ENCODE peak calls at places on chromosomes 7 and 10, in four cellular contexts. One of them, this sample, is unnamed.

GRCh38 chr7:57179776-57180415 is 47.7 kb upstream of the ZNF479 start:
- DNase-seq in HepG2: no peak
- DNase-seq in K562: no peak
- DNase-seq in HCT116: no peak
- DNase-seq in this sample: no peak

GRCh38 chr7:100366411-100367250 is 6.7 kb upstream of the PILRA start:
- DNase-seq in HepG2: no peak
- DNase-seq in K562: no peak
- DNase-seq in HCT116: no peak
- DNase-seq in this sample: no peak

GRCh38 chr10:2985729-2986232 is 81.6 kb upstream of the PFKP start:
- DNase-seq in HepG2: no peak
- DNase-seq in K562: no peak
- DNase-seq in HCT116: peak; percentile 73
- DNase-seq in this sample: peak; percentile 30

GRCh38 chr10:116271593-116272496 is 1.2 kb downstream of the GFRA1 start:
- DNase-seq in HepG2: no peak
- DNase-seq in K562: no peak
- DNase-seq in HCT116: no peak
- DNase-seq in this sample: no peak

GRCh38 chr10:42941245-42941644 is 135.6 kb upstream of the RET start:
- DNase-seq in HepG2: no peak
- DNase-seq in K562: no peak
- DNase-seq in HCT116: no peak
- DNase-seq in this sample: no peak

GRCh38 chr10:59708816-59709471 is 706 bp downstream of the SLC16A9 start:
- DNase-seq in HepG2: no peak
- DNase-seq in K562: peak; percentile 18
- DNase-seq in HCT116: no peak
- DNase-seq in this sample: no peak

GRCh38 chr10:129416136-129416530 is 50.9 kb upstream of the MGMT start:
- DNase-seq in HepG2: no peak
- DNase-seq in K562: no peak
- DNase-seq in HCT116: no peak
- DNase-seq in this sample: no peak

GRCh38 chr7:70678621-70679251 is 453.2 kb upstream of the GALNT17 start:
- DNase-seq in HepG2: no peak
- DNase-seq in K562: no peak
- DNase-seq in HCT116: no peak
- DNase-seq in this sample: no peak

GRCh38 chr7:149291036-149291835 is 29.2 kb downstream of the ZNF783 start:
- DNase-seq in HepG2: no peak
- DNase-seq in K562: no peak
- DNase-seq in HCT116: no peak
- DNase-seq in this sample: no peak

GRCh38 chr7:100572949-100573675 is 588 bp downstream of the SAP25 start:
- DNase-seq in HepG2: no peak
- DNase-seq in K562: no peak
- DNase-seq in HCT116: no peak
- DNase-seq in this sample: no peak

GRCh38 chr10:123587110-123587509 is 79.0 kb upstream of the GPR26 start:
- DNase-seq in HepG2: no peak
- DNase-seq in K562: no peak
- DNase-seq in HCT116: no peak
- DNase-seq in this sample: no peak

GRCh38 chr7:70171369-70171768 is 573.1 kb downstream of the AUTS2 start:
- DNase-seq in HepG2: no peak
- DNase-seq in K562: no peak
- DNase-seq in HCT116: no peak
- DNase-seq in this sample: no peak

GRCh38 chr7:36280840-36281812 is 108.5 kb upstream of the ANLN start:
- DNase-seq in HepG2: no peak
- DNase-seq in K562: no peak
- DNase-seq in HCT116: peak; percentile 34
- DNase-seq in this sample: peak; percentile 86

GRCh38 chr10:79324032-79324695 is 23.1 kb upstream of the PPIF start:
- DNase-seq in HepG2: no peak
- DNase-seq in K562: no peak
- DNase-seq in HCT116: no peak
- DNase-seq in this sample: no peak

GRCh38 chr7:128366986-128367385 is 5.5 kb upstream of the PRRT4 start:
- DNase-seq in HepG2: no peak
- DNase-seq in K562: no peak
- DNase-seq in HCT116: no peak
- DNase-seq in this sample: no peak

GRCh38 chr10:48458662-48459048 is 146.2 kb downstream of the ARHGAP22 start:
- DNase-seq in HepG2: no peak
- DNase-seq in K562: no peak
- DNase-seq in HCT116: no peak
- DNase-seq in this sample: no peak

GRCh38 chr10:98293550-98294269 is 25.7 kb upstream of the LOXL4 start:
- DNase-seq in HepG2: no peak
- DNase-seq in K562: no peak
- DNase-seq in HCT116: no peak
- DNase-seq in this sample: no peak

GRCh38 chr7:152383341-152384234 is 52.2 kb downstream of the KMT2C start:
- DNase-seq in HepG2: no peak
- DNase-seq in K562: no peak
- DNase-seq in HCT116: no peak
- DNase-seq in this sample: no peak

GRCh38 chr10:91907033-91907594 is 2.2 kb downstream of the FGFBP3 start:
- DNase-seq in HepG2: no peak
- DNase-seq in K562: no peak
- DNase-seq in HCT116: no peak
- DNase-seq in this sample: no peak

GRCh38 chr7:104655592-104655991 is 327.2 kb downstream of the LHFPL3 start:
- DNase-seq in HepG2: no peak
- DNase-seq in K562: no peak
- DNase-seq in HCT116: no peak
- DNase-seq in this sample: no peak

GRCh38 chr10:3408603-3409365 is 236.2 kb upstream of the PITRM1 start:
- DNase-seq in HepG2: no peak
- DNase-seq in K562: no peak
- DNase-seq in HCT116: no peak
- DNase-seq in this sample: no peak

GRCh38 chr7:23956769-23957556 is 246.9 kb downstream of the STK31 start:
- DNase-seq in HepG2: peak; percentile 40
- DNase-seq in K562: no peak
- DNase-seq in HCT116: no peak
- DNase-seq in this sample: no peak
- TF ChIP-seq TCF7L2 in HepG2: no peak
- TF ChIP-seq TCF7L2 in K562: no peak
- TF ChIP-seq TCF7L2 in HCT116: no peak
- TF ChIP-seq TCF7L2 in this sample: no peak

GRCh38 chr10:73900068-73900467 is 10.9 kb upstream of the PLAU start:
- DNase-seq in HepG2: no peak
- DNase-seq in K562: no peak
- DNase-seq in HCT116: no peak
- DNase-seq in this sample: no peak

GRCh38 chr10:73898730-73899400 is 12.1 kb upstream of the PLAU start:
- DNase-seq in HepG2: no peak
- DNase-seq in K562: no peak
- DNase-seq in HCT116: no peak
- DNase-seq in this sample: no peak

GRCh38 chr10:73897693-73898092 is 13.2 kb upstream of the PLAU start:
- DNase-seq in HepG2: no peak
- DNase-seq in K562: no peak
- DNase-seq in HCT116: no peak
- DNase-seq in this sample: no peak

GRCh38 chr10:73901261-73901660 is 9.7 kb upstream of the PLAU start:
- DNase-seq in HepG2: no peak
- DNase-seq in K562: no peak
- DNase-seq in HCT116: no peak
- DNase-seq in this sample: no peak

GRCh38 chr10:73899401-73899780 is 11.5 kb upstream of the PLAU start:
- DNase-seq in HepG2: no peak
- DNase-seq in K562: no peak
- DNase-seq in HCT116: peak; percentile 75
- DNase-seq in this sample: no peak
- TF ChIP-seq TCF7L2 in HepG2: no peak
- TF ChIP-seq TCF7L2 in K562: no peak
- TF ChIP-seq TCF7L2 in HCT116: no peak
- TF ChIP-seq TCF7L2 in this sample: no peak

GRCh38 chr10:130808243-130808642 is 503.3 kb downstream of the TCERG1L start:
- DNase-seq in HepG2: no peak
- DNase-seq in K562: no peak
- DNase-seq in HCT116: no peak
- DNase-seq in this sample: no peak
- TF ChIP-seq TCF7L2 in HepG2: no peak
- TF ChIP-seq TCF7L2 in K562: no peak
- TF ChIP-seq TCF7L2 in HCT116: no peak
- TF ChIP-seq TCF7L2 in this sample: no peak

GRCh38 chr10:97047788-97048187 is 138.0 kb downstream of the SLIT1 start:
- DNase-seq in HepG2: no peak
- DNase-seq in K562: no peak
- DNase-seq in HCT116: no peak
- DNase-seq in this sample: no peak
- TF ChIP-seq TCF7L2 in HepG2: no peak
- TF ChIP-seq TCF7L2 in K562: no peak
- TF ChIP-seq TCF7L2 in HCT116: no peak
- TF ChIP-seq TCF7L2 in this sample: no peak

GRCh38 chr7:1914321-1914720 is 244.2 kb downstream of the ELFN1 start:
- DNase-seq in HepG2: no peak
- DNase-seq in K562: no peak
- DNase-seq in HCT116: no peak
- DNase-seq in this sample: no peak
- TF ChIP-seq TCF7L2 in HepG2: no peak
- TF ChIP-seq TCF7L2 in K562: no peak
- TF ChIP-seq TCF7L2 in HCT116: no peak
- TF ChIP-seq TCF7L2 in this sample: no peak

GRCh38 chr7:23058412-23059096 is 44.6 kb upstream of the HYCC1 start:
- DNase-seq in HepG2: no peak
- DNase-seq in K562: no peak
- DNase-seq in HCT116: no peak
- DNase-seq in this sample: no peak

GRCh38 chr7:23061327-23061726 is 44.3 kb upstream of the KLHL7 start:
- DNase-seq in HepG2: no peak
- DNase-seq in K562: no peak
- DNase-seq in HCT116: no peak
- DNase-seq in this sample: no peak

DNA sequence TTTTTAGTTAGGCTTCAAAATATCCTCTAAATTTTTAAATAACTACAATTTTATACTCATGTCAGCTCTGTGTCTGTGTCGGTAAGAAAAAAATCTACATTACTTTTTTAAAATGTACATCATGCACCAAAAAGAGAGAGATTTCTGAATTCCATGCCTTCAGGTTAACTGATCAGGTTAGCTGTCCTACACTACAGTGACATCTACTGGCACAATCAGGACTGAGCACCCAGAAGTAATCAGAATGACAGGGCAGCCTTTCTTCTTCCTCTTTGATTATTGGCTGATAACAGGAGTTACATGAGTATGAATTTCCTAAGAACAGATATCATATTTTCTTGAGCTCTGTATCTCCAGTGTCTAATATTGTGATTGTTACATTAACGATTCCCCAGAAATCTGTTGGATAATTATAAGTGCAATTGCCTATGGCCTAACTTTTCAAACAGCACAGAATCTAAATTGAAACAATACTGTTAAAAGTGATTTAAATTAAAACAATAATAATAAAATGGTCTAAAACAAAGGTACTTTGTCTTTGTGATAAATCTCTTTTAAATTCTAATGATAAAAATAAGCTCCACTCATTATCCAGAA is 41.8 kb upstream of the HYCC1 start:
- DNase-seq in HepG2: peak; percentile 52
- DNase-seq in K562: peak; percentile 68
- DNase-seq in HCT116: peak; percentile 64
- DNase-seq in this sample: peak; percentile 61
- TF ChIP-seq TCF7L2 in HepG2: no peak
- TF ChIP-seq TCF7L2 in K562: no peak
- TF ChIP-seq TCF7L2 in HCT116: no peak
- TF ChIP-seq TCF7L2 in this sample: no peak

This sample was measured in Panc1.